ENCODE peak calls at places on chromosomes 11 and 22, in six cellular contexts. E is HCT116, W is ovary, X is lower leg skin, R is tibial nerve, N is esophagus muscularis mucosa. L is an unnamed sample.

GRCh38 chr11:28799316-28799715 is 691.1 kb downstream of the METTL15 start:
- DNase-seq in X (no peak), N (no peak), W (no peak), R (no peak), E (no peak), L (no peak)

GRCh38 chr22:46007003-46007847 is 30.3 kb upstream of the WNT7B start:
- DNase-seq in X (peak), E (peak), R (no peak), N (no peak), W (peak), L (peak)

GRCh38 chr22:19714320-19715252 is at the start of gene SEPTIN5:
- DNase-seq in N (no peak), E (no peak), X (peak), W (peak), R (no peak), L (no peak)

GRCh38 chr22:35479359-35479758 is 61.3 kb upstream of the RASD2 start:
- DNase-seq in R (no peak), E (no peak), N (no peak), W (no peak), X (no peak), L (peak)

GRCh38 chr11:65871811-65872548 is 620 bp downstream of the EFEMP2 start:
- DNase-seq in W (peak), N (no peak), E (no peak), R (no peak), X (no peak), L (no peak)

GRCh38 chr11:97471480-97471879 is 1081.7 kb downstream of the JRKL start:
- DNase-seq in W (no peak), R (no peak), N (no peak), X (no peak), E (no peak), L (no peak)

GRCh38 chr11:130052556-130052955 is 17.1 kb upstream of the APLP2 start:
- DNase-seq in R (no peak), X (no peak), N (no peak), E (no peak), W (no peak), L (no peak)

GRCh38 chr11:122439911-122440782 is 215.4 kb upstream of the UBASH3B start:
- DNase-seq in E (no peak), W (peak), R (no peak), X (no peak), N (no peak), L (no peak)

GRCh38 chr11:66259976-66260375 is 8.5 kb upstream of the RAB1B start:
- DNase-seq in W (no peak), R (no peak), E (no peak), N (no peak), X (no peak), L (no peak)

GRCh38 chr11:117546431-117547160 is 218.9 kb downstream of the CEP164 start:
- DNase-seq in E (no peak), R (no peak), N (no peak), X (no peak), W (no peak), L (no peak)

GRCh38 chr11:76327756-76328388 is 53.1 kb downstream of the THAP12 start:
- DNase-seq in X (peak), R (no peak), W (no peak), E (no peak), N (no peak), L (no peak)

GRCh38 chr11:76327223-76327622 is 53.7 kb downstream of the THAP12 start:
- DNase-seq in R (no peak), W (no peak), N (no peak), X (no peak), E (no peak), L (no peak)

GRCh38 chr11:76329084-76329648 is 51.8 kb downstream of the THAP12 start:
- DNase-seq in R (no peak), E (peak), X (peak), N (no peak), W (no peak), L (no peak)

GRCh38 chr11:76330651-76331050 is 50.3 kb downstream of the THAP12 start:
- DNase-seq in R (no peak), E (no peak), X (no peak), W (no peak), N (no peak), L (no peak)

DNA sequence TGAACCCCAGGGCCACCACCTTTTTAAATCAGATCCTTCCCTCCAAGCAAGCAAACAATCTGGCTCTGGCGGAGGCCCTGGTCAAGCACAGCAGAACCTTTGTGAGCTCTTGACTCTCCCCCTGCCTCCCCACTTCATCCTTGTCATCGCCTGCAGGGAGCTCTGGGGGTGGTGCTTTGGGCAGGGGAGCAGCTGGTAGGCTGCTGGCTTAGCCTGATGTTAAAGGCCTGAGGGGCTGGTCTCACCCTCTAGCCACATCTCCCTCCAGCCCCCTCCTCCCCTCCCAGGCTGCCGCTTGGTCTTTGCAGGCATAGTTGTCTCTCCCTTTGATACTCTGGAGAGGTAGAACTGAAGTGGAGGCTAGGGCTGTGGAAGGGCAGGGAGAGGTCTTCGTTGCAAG is 50.9 kb downstream of the THAP12 start:
- DNase-seq in E (no peak), W (no peak), R (no peak), N (no peak), X (no peak), L (no peak)
- H3K4me3 ChIP-seq in E (no peak), W (no peak), R (no peak), N (no peak), X (no peak), L (no peak)

DNA sequence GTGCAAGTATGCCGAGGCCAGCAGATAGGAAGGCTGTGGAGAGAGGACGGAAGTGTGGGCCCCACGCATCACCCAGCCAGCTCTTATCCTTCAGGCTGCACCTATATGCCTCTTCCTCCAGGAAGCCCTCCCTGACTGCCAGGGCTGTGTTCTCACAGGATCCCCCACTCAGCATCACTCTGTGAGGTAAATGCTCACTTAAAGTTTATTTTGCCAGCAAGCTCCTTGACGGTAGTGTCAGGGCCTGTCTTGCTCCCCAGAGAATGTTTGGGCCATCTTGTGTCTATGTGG is 4.4 kb downstream of the TBX10 start:
- DNase-seq in E (no peak), R (no peak), X (no peak), W (no peak), N (no peak), L (no peak)
- TF ChIP-seq POLR2A in E (no peak), R (no peak), X (no peak), W (no peak), N (no peak), L (no peak)

GRCh38 chr11:30012346-30012745 is 4.5 kb downstream of the KCNA4 start:
- DNase-seq in W (no peak), X (no peak), N (no peak), E (no peak), R (no peak), L (no peak)

GRCh38 chr11:30018443-30018842 is 1.6 kb upstream of the KCNA4 start:
- DNase-seq in N (no peak), X (no peak), E (no peak), W (no peak), R (no peak), L (no peak)

GRCh38 chr11:30017467-30017895 is 651 bp upstream of the KCNA4 start:
- DNase-seq in E (no peak), N (no peak), W (no peak), R (no peak), X (no peak), L (no peak)

GRCh38 chr11:30016588-30017363 is at the start of gene KCNA4:
- DNase-seq in X (no peak), N (no peak), R (no peak), E (no peak), W (no peak), L (no peak)

GRCh38 chr11:30015725-30016449 is 943 bp downstream of the KCNA4 start:
- DNase-seq in N (no peak), X (no peak), R (no peak), E (no peak), W (no peak), L (no peak)
- H3K4me3 ChIP-seq in N (peak), X (no peak), R (no peak), E (no peak), W (no peak), L (no peak)

DNA sequence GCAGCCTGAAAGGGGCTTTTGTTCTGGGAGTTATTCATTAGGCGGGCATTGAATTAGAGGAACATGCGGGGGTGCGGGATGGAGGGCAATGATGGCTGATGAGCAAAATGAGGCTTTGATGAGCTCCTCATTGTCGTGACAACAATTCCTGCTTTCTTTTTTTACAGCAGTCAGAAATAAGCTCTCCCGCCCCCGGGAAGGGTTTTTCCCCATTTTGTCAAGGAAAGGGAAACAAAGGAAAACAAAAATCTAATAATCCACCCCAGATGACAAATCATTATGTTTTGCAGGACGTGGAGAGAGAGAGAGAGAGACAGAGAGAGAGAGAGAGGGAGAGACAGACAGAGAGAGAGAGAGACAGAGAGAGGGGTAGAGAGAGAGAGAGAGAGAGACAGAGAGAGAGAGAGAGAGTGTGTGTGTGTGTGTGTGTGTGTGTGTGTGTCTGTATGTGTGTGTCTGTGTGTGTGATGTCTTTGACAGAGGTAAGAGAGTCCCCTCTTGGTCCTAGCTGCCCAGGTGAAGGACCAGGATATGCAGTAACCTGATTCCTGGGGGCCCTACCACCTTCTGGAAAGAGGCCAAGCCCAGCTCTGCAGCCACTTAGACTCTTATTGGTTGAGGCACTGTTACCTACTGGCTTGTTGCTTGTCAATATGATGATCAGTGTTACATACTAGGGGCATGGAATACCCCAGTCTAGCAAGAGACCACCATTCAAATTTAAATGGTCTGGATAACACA is 46.7 kb upstream of the PARVA start:
- DNase-seq in X (no peak), E (no peak), N (no peak), R (no peak), W (peak), L (no peak)
- TF ChIP-seq POLR2A in X (no peak), E (no peak), N (no peak), R (no peak), W (no peak), L (no peak)

GRCh38 chr11:57313071-57313787 is 11.5 kb downstream of the TNKS1BP1 start:
- DNase-seq in W (no peak), N (no peak), E (no peak), X (no peak), R (no peak), L (no peak)

GRCh38 chr11:57310091-57310490 is 14.7 kb downstream of the TNKS1BP1 start:
- DNase-seq in N (no peak), R (no peak), E (no peak), W (no peak), X (peak), L (no peak)

GRCh38 chr11:57312511-57313021 is 12.2 kb downstream of the TNKS1BP1 start:
- DNase-seq in N (no peak), X (no peak), E (no peak), R (no peak), W (peak), L (no peak)

GRCh38 chr11:57310630-57311086 is 14.1 kb downstream of the TNKS1BP1 start:
- DNase-seq in R (no peak), W (no peak), N (no peak), E (no peak), X (no peak), L (no peak)

GRCh38 chr11:57311109-57311936 is 13.4 kb downstream of the TNKS1BP1 start:
- DNase-seq in E (peak), W (peak), X (peak), N (peak), R (peak), L (peak)
- H3K4me3 ChIP-seq in E (peak), W (peak), X (peak), N (peak), R (peak), L (peak)

DNA sequence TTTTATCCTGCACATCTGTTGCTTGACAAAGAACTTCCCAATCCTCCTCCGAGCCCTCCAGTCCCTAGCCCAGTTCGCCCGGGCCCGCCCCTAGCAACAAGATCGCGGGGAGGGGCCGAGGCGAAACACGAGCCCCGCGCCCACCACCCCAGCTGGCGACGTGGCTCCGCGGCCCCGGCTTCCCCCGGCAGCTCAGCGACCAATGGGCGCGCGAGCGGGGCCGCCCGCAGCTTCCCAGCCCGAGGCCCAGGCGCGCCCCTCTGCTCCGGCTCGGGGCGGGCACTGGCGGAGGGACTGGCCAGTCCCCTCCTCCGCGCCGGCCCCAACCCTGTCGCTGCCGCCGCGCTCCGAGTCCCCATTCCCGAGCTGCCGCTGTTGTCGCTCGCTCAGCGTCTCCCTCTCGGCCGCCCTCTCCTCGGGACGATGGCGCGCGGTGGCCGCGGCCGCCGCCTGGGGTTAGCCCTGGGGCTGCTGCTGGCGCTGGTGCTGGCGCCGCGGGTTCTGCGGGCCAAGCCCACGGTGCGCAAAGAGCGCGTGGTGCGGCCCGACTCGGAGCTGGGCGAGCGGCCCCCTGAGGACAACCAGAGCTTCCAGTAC is at the start of gene RCN1:
- DNase-seq in W (peak), R (peak), X (peak), N (no peak), E (no peak), L (peak)
- TF ChIP-seq POLR2A in W (no peak), R (no peak), X (no peak), N (no peak), E (peak), L (peak)